ENCODE peak calls at places on chromosomes 6 and 20, in five cellular contexts. One of them, this sample, is unnamed.

GRCh38 chr6:168155193-168155592 is 76.2 kb upstream of the FRMD1 start:
- DNase-seq in coronary artery: no peak
- DNase-seq in brain microvascular endothelial cell: peak
- DNase-seq in H9: no peak
- DNase-seq in mesenchymal stem cell: peak
- DNase-seq in this sample: no peak

GRCh38 chr6:109760208-109760607 is 69.1 kb downstream of the FIG4 start:
- DNase-seq in H9: no peak
- DNase-seq in coronary artery: no peak
- DNase-seq in mesenchymal stem cell: no peak
- DNase-seq in brain microvascular endothelial cell: no peak
- DNase-seq in this sample: no peak

GRCh38 chr6:161961046-161961445 is 687.2 kb upstream of the AGPAT4 start:
- DNase-seq in H9: no peak
- DNase-seq in mesenchymal stem cell: no peak
- DNase-seq in brain microvascular endothelial cell: no peak
- DNase-seq in coronary artery: no peak
- DNase-seq in this sample: no peak

GRCh38 chr6:27188206-27188884 is 59.2 kb upstream of the PRSS16 start:
- DNase-seq in coronary artery: peak
- DNase-seq in brain microvascular endothelial cell: peak
- DNase-seq in H9: peak
- DNase-seq in mesenchymal stem cell: peak
- DNase-seq in this sample: peak

GRCh38 chr20:24701668-24702067 is 232.2 kb downstream of the SYNDIG1 start:
- DNase-seq in coronary artery: peak
- DNase-seq in H9: no peak
- DNase-seq in mesenchymal stem cell: no peak
- DNase-seq in brain microvascular endothelial cell: no peak
- DNase-seq in this sample: no peak

GRCh38 chr20:57108742-57109141 is 157.7 kb downstream of the BMP7 start:
- DNase-seq in coronary artery: no peak
- DNase-seq in H9: no peak
- DNase-seq in brain microvascular endothelial cell: no peak
- DNase-seq in mesenchymal stem cell: no peak
- DNase-seq in this sample: no peak

GRCh38 chr6:129502261-129502660 is 207.7 kb downstream of the ARHGAP18 start:
- DNase-seq in mesenchymal stem cell: no peak
- DNase-seq in brain microvascular endothelial cell: no peak
- DNase-seq in H9: no peak
- DNase-seq in coronary artery: no peak
- DNase-seq in this sample: no peak

GRCh38 chr6:53581161-53581560 is 36.3 kb upstream of the GCLC start:
- DNase-seq in brain microvascular endothelial cell: peak
- DNase-seq in coronary artery: no peak
- DNase-seq in mesenchymal stem cell: no peak
- DNase-seq in H9: no peak
- DNase-seq in this sample: no peak

GRCh38 chr20:771741-772464 is 3.6 kb upstream of the SLC52A3 start:
- DNase-seq in brain microvascular endothelial cell: no peak
- DNase-seq in coronary artery: no peak
- DNase-seq in H9: no peak
- DNase-seq in mesenchymal stem cell: no peak
- DNase-seq in this sample: no peak

GRCh38 chr6:129749749-129750120 is 39.8 kb upstream of the ARHGAP18 start:
- DNase-seq in coronary artery: no peak
- DNase-seq in H9: no peak
- DNase-seq in mesenchymal stem cell: peak
- DNase-seq in brain microvascular endothelial cell: peak
- DNase-seq in this sample: no peak

GRCh38 chr6:166861961-166862286 is 94.4 kb downstream of the RNASET2 start:
- DNase-seq in coronary artery: no peak
- DNase-seq in H9: no peak
- DNase-seq in mesenchymal stem cell: peak
- DNase-seq in brain microvascular endothelial cell: no peak
- DNase-seq in this sample: no peak

GRCh38 chr6:51090343-51090742 is 271.7 kb downstream of the TFAP2B start:
- DNase-seq in mesenchymal stem cell: no peak
- DNase-seq in coronary artery: no peak
- DNase-seq in H9: no peak
- DNase-seq in brain microvascular endothelial cell: no peak
- DNase-seq in this sample: no peak

GRCh38 chr6:38141716-38142115 is 322.2 kb downstream of the ZFAND3 start:
- DNase-seq in mesenchymal stem cell: no peak
- DNase-seq in H9: no peak
- DNase-seq in brain microvascular endothelial cell: no peak
- DNase-seq in coronary artery: no peak
- DNase-seq in this sample: no peak

GRCh38 chr20:7523288-7523687 is 417.0 kb downstream of the HAO1 start:
- DNase-seq in coronary artery: no peak
- DNase-seq in H9: no peak
- DNase-seq in brain microvascular endothelial cell: no peak
- DNase-seq in mesenchymal stem cell: peak
- DNase-seq in this sample: no peak

GRCh38 chr20:63964412-63964811 is 5.3 kb downstream of the ZNF512B start:
- DNase-seq in H9: no peak
- DNase-seq in coronary artery: no peak
- DNase-seq in brain microvascular endothelial cell: no peak
- DNase-seq in mesenchymal stem cell: no peak
- DNase-seq in this sample: no peak

GRCh38 chr20:13262701-13263335 is 41.7 kb downstream of the ISM1 start:
- DNase-seq in H9: no peak
- DNase-seq in mesenchymal stem cell: no peak
- DNase-seq in coronary artery: no peak
- DNase-seq in brain microvascular endothelial cell: no peak
- DNase-seq in this sample: no peak

GRCh38 chr6:124027392-124027791 is 223.7 kb downstream of the NKAIN2 start:
- DNase-seq in coronary artery: no peak
- DNase-seq in brain microvascular endothelial cell: no peak
- DNase-seq in mesenchymal stem cell: no peak
- DNase-seq in H9: no peak
- DNase-seq in this sample: no peak

GRCh38 chr20:36808317-36809257 is 35.0 kb upstream of the DSN1 start:
- DNase-seq in coronary artery: no peak
- DNase-seq in brain microvascular endothelial cell: peak
- DNase-seq in H9: peak
- DNase-seq in mesenchymal stem cell: peak
- DNase-seq in this sample: peak

GRCh38 chr6:144644776-144645175 is 359.6 kb downstream of the UTRN start:
- DNase-seq in mesenchymal stem cell: no peak
- DNase-seq in H9: no peak
- DNase-seq in brain microvascular endothelial cell: no peak
- DNase-seq in coronary artery: no peak
- DNase-seq in this sample: no peak

GRCh38 chr6:14252271-14252850 is 134.8 kb downstream of the CD83 start:
- DNase-seq in mesenchymal stem cell: no peak
- DNase-seq in brain microvascular endothelial cell: no peak
- DNase-seq in coronary artery: no peak
- DNase-seq in H9: no peak
- DNase-seq in this sample: no peak

GRCh38 chr6:151680846-151681425 is 126.5 kb upstream of the ESR1 start:
- DNase-seq in brain microvascular endothelial cell: no peak
- DNase-seq in H9: no peak
- DNase-seq in mesenchymal stem cell: no peak
- DNase-seq in coronary artery: no peak
- DNase-seq in this sample: no peak

GRCh38 chr6:157304840-157305675 is 18.3 kb downstream of the TMEM242 start:
- DNase-seq in H9: no peak
- DNase-seq in brain microvascular endothelial cell: peak
- DNase-seq in mesenchymal stem cell: peak
- DNase-seq in coronary artery: no peak
- DNase-seq in this sample: no peak

GRCh38 chr6:111723412-111723970 is 117.8 kb upstream of the TRAF3IP2 start:
- DNase-seq in brain microvascular endothelial cell: no peak
- DNase-seq in H9: no peak
- DNase-seq in mesenchymal stem cell: no peak
- DNase-seq in coronary artery: no peak
- DNase-seq in this sample: no peak

GRCh38 chr20:62723351-62723750 is 14.7 kb downstream of the NTSR1 start:
- DNase-seq in coronary artery: no peak
- DNase-seq in H9: no peak
- DNase-seq in mesenchymal stem cell: no peak
- DNase-seq in brain microvascular endothelial cell: no peak
- DNase-seq in this sample: no peak
- H3K27ac ChIP-seq in coronary artery: no peak
- H3K27ac ChIP-seq in H9: no peak
- H3K27ac ChIP-seq in mesenchymal stem cell: no peak
- H3K27ac ChIP-seq in brain microvascular endothelial cell: no peak
- H3K27ac ChIP-seq in this sample: no peak

DNA sequence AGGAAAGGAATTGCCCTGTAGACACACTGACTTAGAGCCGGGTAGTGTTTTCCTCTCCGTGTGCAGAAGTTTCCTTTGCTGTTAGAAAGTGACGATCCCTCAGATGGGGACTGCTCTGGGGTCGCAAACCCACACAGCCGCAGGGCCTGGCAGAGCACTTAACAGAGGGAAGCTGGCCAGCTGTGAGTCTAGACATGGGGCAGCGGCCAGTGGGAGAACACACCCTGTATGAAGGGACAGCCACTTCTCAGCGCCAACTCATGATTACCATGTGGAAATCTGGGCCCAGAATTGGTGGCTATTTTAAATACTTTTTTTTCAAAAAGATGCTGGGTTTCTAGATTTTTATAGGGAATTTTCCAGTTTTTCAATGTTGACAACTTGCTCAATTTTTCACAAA is 39.4 kb downstream of the SLC9A8 start:
- DNase-seq in coronary artery: no peak
- DNase-seq in H9: no peak
- DNase-seq in brain microvascular endothelial cell: no peak
- DNase-seq in mesenchymal stem cell: peak
- DNase-seq in this sample: no peak
- H3K27ac ChIP-seq in coronary artery: peak
- H3K27ac ChIP-seq in H9: no peak
- H3K27ac ChIP-seq in brain microvascular endothelial cell: no peak
- H3K27ac ChIP-seq in mesenchymal stem cell: no peak
- H3K27ac ChIP-seq in this sample: no peak

DNA sequence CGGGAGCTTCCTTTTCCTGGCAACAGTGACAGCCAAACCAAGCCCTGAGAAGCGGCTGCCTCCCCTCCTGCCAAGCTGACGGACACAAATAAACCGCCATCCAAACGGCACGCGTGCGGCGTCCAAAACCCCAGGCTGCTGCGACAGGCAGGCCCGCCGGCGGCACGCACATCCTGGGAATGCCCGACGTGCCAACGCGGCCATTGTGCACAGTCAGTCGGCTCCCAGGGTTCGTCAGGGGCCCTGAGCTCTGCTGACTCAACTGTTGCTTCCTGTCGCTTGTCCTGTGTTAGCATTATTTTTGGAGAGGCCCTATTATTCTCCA is 6.8 kb downstream of the JAG1 start:
- DNase-seq in brain microvascular endothelial cell: no peak
- DNase-seq in coronary artery: peak
- DNase-seq in mesenchymal stem cell: no peak
- DNase-seq in H9: no peak
- DNase-seq in this sample: no peak
- H3K27ac ChIP-seq in brain microvascular endothelial cell: peak
- H3K27ac ChIP-seq in coronary artery: peak
- H3K27ac ChIP-seq in mesenchymal stem cell: no peak
- H3K27ac ChIP-seq in H9: no peak
- H3K27ac ChIP-seq in this sample: peak

GRCh38 chr20:41927655-41928054 is 309.5 kb upstream of the CHD6 start:
- DNase-seq in H9: no peak
- DNase-seq in mesenchymal stem cell: no peak
- DNase-seq in brain microvascular endothelial cell: no peak
- DNase-seq in coronary artery: no peak
- DNase-seq in this sample: no peak
- H3K27ac ChIP-seq in H9: no peak
- H3K27ac ChIP-seq in mesenchymal stem cell: no peak
- H3K27ac ChIP-seq in brain microvascular endothelial cell: no peak
- H3K27ac ChIP-seq in coronary artery: no peak
- H3K27ac ChIP-seq in this sample: no peak

GRCh38 chr6:44545224-44545623 is 157.7 kb downstream of the CDC5L start:
- DNase-seq in brain microvascular endothelial cell: no peak
- DNase-seq in mesenchymal stem cell: no peak
- DNase-seq in coronary artery: no peak
- DNase-seq in H9: no peak
- DNase-seq in this sample: no peak

GRCh38 chr6:44540881-44541280 is 153.4 kb downstream of the CDC5L start:
- DNase-seq in brain microvascular endothelial cell: no peak
- DNase-seq in H9: peak
- DNase-seq in coronary artery: peak
- DNase-seq in mesenchymal stem cell: no peak
- DNase-seq in this sample: no peak

GRCh38 chr6:44543664-44544063 is 156.2 kb downstream of the CDC5L start:
- DNase-seq in brain microvascular endothelial cell: no peak
- DNase-seq in H9: no peak
- DNase-seq in coronary artery: no peak
- DNase-seq in mesenchymal stem cell: no peak
- DNase-seq in this sample: no peak

GRCh38 chr6:44539701-44540100 is 152.2 kb downstream of the CDC5L start:
- DNase-seq in mesenchymal stem cell: no peak
- DNase-seq in brain microvascular endothelial cell: no peak
- DNase-seq in coronary artery: peak
- DNase-seq in H9: peak
- DNase-seq in this sample: no peak

GRCh38 chr6:44542401-44543116 is 155.1 kb downstream of the CDC5L start:
- DNase-seq in mesenchymal stem cell: no peak
- DNase-seq in coronary artery: peak
- DNase-seq in brain microvascular endothelial cell: no peak
- DNase-seq in H9: peak
- DNase-seq in this sample: no peak
- H3K27ac ChIP-seq in mesenchymal stem cell: no peak
- H3K27ac ChIP-seq in coronary artery: peak
- H3K27ac ChIP-seq in brain microvascular endothelial cell: no peak
- H3K27ac ChIP-seq in H9: peak
- H3K27ac ChIP-seq in this sample: no peak

This sample was measured in epithelial cell of prostate.